ENCODE peak calls at places on chromosomes 12 and 14, in ten cellular contexts. G is NCI-H1092; E is HT1080; Y is activated CD4-positive, alpha-beta T cell treated with anti-CD3 and anti-CD28 coated beads, Interleukin-2, amount 50 U/mL, for 24 hours; T is aorta; N is uterus; W is psoas muscle; M is DMS153; V is NCI-H2171 treated with DMSO at 0.1 percent for 48 hours; L is NCI-H345. O is an unnamed sample.

GRCh38 chr12:77686760-77687159 is 143.9 kb upstream of the NAV3 start:
- DNase-seq in Y (no peak), E (peak), N (no peak), T (no peak), W (no peak), G (no peak), L (no peak), V (peak), M (no peak), O (no peak)

GRCh38 chr12:33586576-33586975 is 147.0 kb upstream of the SYT10 start:
- DNase-seq in N (no peak), Y (no peak), E (no peak), M (no peak), T (no peak), L (no peak), G (no peak), W (no peak), V (no peak), O (no peak)

GRCh38 chr12:65098364-65098763 is 22.7 kb downstream of the WIF1 start:
- DNase-seq in G (no peak), M (no peak), L (no peak), Y (no peak), W (no peak), E (peak), V (no peak), N (no peak), T (no peak), O (no peak)

GRCh38 chr14:89240414-89240813 is 176.6 kb downstream of the FOXN3 start:
- DNase-seq in L (peak), M (no peak), V (no peak), N (no peak), W (no peak), E (peak), G (no peak), Y (no peak), T (no peak), O (peak)

GRCh38 chr14:34539407-34540180 is at the start of gene EAPP:
- DNase-seq in M (no peak), L (no peak), G (no peak), V (no peak), E (peak), N (peak), Y (peak), T (peak), W (peak), O (no peak)

GRCh38 chr12:110791589-110791988 is 48.9 kb upstream of the PPP1CC start:
- DNase-seq in N (no peak), T (no peak), V (no peak), L (no peak), E (peak), G (no peak), W (no peak), M (no peak), Y (no peak), O (no peak)

GRCh38 chr14:50531595-50532501 is 521 bp downstream of the MAP4K5 start:
- DNase-seq in M (no peak), G (peak), V (peak), L (peak), T (peak), W (peak), E (peak), Y (peak), N (peak), O (no peak)

GRCh38 chr12:96457191-96457930 is 32.0 kb upstream of the CFAP54 start:
- DNase-seq in Y (no peak), W (no peak), G (no peak), V (no peak), E (peak), M (peak), T (no peak), N (no peak), L (peak), O (no peak)

GRCh38 chr12:72271741-72272661 is at the start of gene TRHDE:
- DNase-seq in N (peak), V (peak), G (no peak), M (peak), L (peak), T (peak), E (no peak), W (no peak), Y (no peak), O (peak)

GRCh38 chr12:77354766-77355362 is 289.5 kb upstream of the E2F7 start:
- DNase-seq in Y (no peak), W (no peak), V (no peak), E (peak), G (no peak), M (no peak), L (no peak), T (no peak), N (no peak), O (no peak)

GRCh38 chr12:2751230-2751629 is 43.5 kb upstream of the FKBP4 start:
- DNase-seq in E (no peak), W (no peak), T (no peak), N (no peak), G (no peak), L (no peak), V (no peak), Y (no peak), M (no peak), O (no peak)

GRCh38 chr12:83040339-83040738 is 353.6 kb downstream of the TMTC2 start:
- DNase-seq in T (no peak), E (no peak), G (no peak), L (no peak), V (no peak), Y (no peak), N (no peak), M (no peak), W (no peak), O (no peak)

GRCh38 chr14:101248056-101248725 is 313.1 kb upstream of the DIO3 start:
- DNase-seq in W (peak), E (no peak), M (no peak), G (no peak), L (no peak), T (peak), Y (no peak), N (no peak), V (no peak), O (no peak)

GRCh38 chr12:111638576-111638975 is 39.5 kb upstream of the ATXN2 start:
- DNase-seq in Y (no peak), E (no peak), M (no peak), T (no peak), N (no peak), G (no peak), V (no peak), L (no peak), W (no peak), O (no peak)

GRCh38 chr14:72560331-72560730 is 333.6 kb downstream of the DPF3 start:
- DNase-seq in T (no peak), W (no peak), N (no peak), G (no peak), Y (no peak), L (no peak), M (no peak), E (peak), V (no peak), O (no peak)

GRCh38 chr12:47378907-47379306 is 299.1 kb upstream of the AMIGO2 start:
- DNase-seq in T (no peak), N (no peak), L (no peak), M (peak), G (no peak), Y (no peak), V (no peak), W (no peak), E (no peak), O (no peak)

GRCh38 chr14:100732766-100733100 is 6.0 kb downstream of the DLK1 start:
- DNase-seq in V (no peak), M (no peak), N (no peak), T (peak), Y (no peak), G (no peak), L (no peak), W (no peak), E (no peak), O (no peak)

GRCh38 chr12:57852620-57853509 is 6.3 kb upstream of the CTDSP2 start:
- DNase-seq in W (peak), M (no peak), L (no peak), G (no peak), N (peak), E (no peak), Y (no peak), V (peak), T (peak), O (no peak)

GRCh38 chr12:7106082-7106481 is 2.9 kb downstream of the C1RL start:
- DNase-seq in M (no peak), Y (no peak), L (no peak), E (no peak), T (no peak), W (no peak), G (no peak), N (no peak), V (no peak), O (no peak)

GRCh38 chr14:96509457-96510090 is 7.4 kb downstream of the PAPOLA start:
- DNase-seq in Y (no peak), T (no peak), G (no peak), M (no peak), E (no peak), W (no peak), L (no peak), N (no peak), V (no peak), O (no peak)

GRCh38 chr12:69988601-69989194 is 163.7 kb downstream of the MYRFL start:
- DNase-seq in V (no peak), N (no peak), W (no peak), T (no peak), E (no peak), Y (no peak), M (no peak), L (no peak), G (no peak), O (no peak)

GRCh38 chr14:94370524-94370910 is 17.9 kb downstream of the SERPINA1 start:
- DNase-seq in M (no peak), V (no peak), L (no peak), N (no peak), G (no peak), E (no peak), T (no peak), W (no peak), Y (no peak), O (no peak)

GRCh38 chr12:52081263-52081733 is 1.8 kb downstream of the SMIM41 start:
- DNase-seq in T (no peak), L (peak), W (no peak), Y (no peak), V (peak), M (no peak), E (no peak), G (peak), N (no peak), O (peak)